ENCODE peak calls at places on chromosomes 16 and 17, in five cellular contexts. One of them, this sample, is unnamed.

GRCh38 chr17:81961087-81961514 is at the start of gene NOTUM:
- DNase-seq in prostate gland: no peak
- DNase-seq in uterus: no peak
- DNase-seq in fibroblast of the aortic adventitia: peak
- DNase-seq in PC-3: peak
- DNase-seq in this sample: no peak

GRCh38 chr16:73365010-73365409 is 317.1 kb upstream of the ZFHX3 start:
- DNase-seq in fibroblast of the aortic adventitia: peak
- DNase-seq in prostate gland: no peak
- DNase-seq in uterus: no peak
- DNase-seq in PC-3: no peak
- DNase-seq in this sample: no peak

GRCh38 chr16:2458887-2459646 is 842 bp upstream of the TEDC2 start:
- DNase-seq in PC-3: peak
- DNase-seq in fibroblast of the aortic adventitia: no peak
- DNase-seq in uterus: no peak
- DNase-seq in prostate gland: no peak
- DNase-seq in this sample: no peak

GRCh38 chr17:43874293-43874692 is 27.3 kb downstream of the CD300LG start:
- DNase-seq in PC-3: no peak
- DNase-seq in prostate gland: no peak
- DNase-seq in fibroblast of the aortic adventitia: no peak
- DNase-seq in uterus: no peak
- DNase-seq in this sample: no peak

GRCh38 chr17:18027280-18027679 is 11.7 kb downstream of the ATPAF2 start:
- DNase-seq in uterus: no peak
- DNase-seq in prostate gland: no peak
- DNase-seq in fibroblast of the aortic adventitia: no peak
- DNase-seq in PC-3: no peak
- DNase-seq in this sample: no peak

GRCh38 chr17:45394913-45395568 is 37.6 kb downstream of the ARHGAP27 start:
- DNase-seq in prostate gland: peak
- DNase-seq in PC-3: peak
- DNase-seq in fibroblast of the aortic adventitia: peak
- DNase-seq in uterus: peak
- DNase-seq in this sample: no peak

GRCh38 chr16:49530396-49530795 is 156.8 kb downstream of the C16orf78 start:
- DNase-seq in PC-3: no peak
- DNase-seq in uterus: no peak
- DNase-seq in fibroblast of the aortic adventitia: no peak
- DNase-seq in prostate gland: no peak
- DNase-seq in this sample: no peak

GRCh38 chr17:1713878-1714487 is 3.8 kb upstream of the TLCD2 start:
- DNase-seq in fibroblast of the aortic adventitia: peak
- DNase-seq in PC-3: peak
- DNase-seq in prostate gland: peak
- DNase-seq in uterus: peak
- DNase-seq in this sample: no peak

GRCh38 chr17:39863918-39864746 is at the start of gene IKZF3:
- DNase-seq in fibroblast of the aortic adventitia: no peak
- DNase-seq in PC-3: peak
- DNase-seq in prostate gland: peak
- DNase-seq in uterus: peak
- DNase-seq in this sample: peak

GRCh38 chr17:77708936-77709335 is 249.6 kb upstream of the TNRC6C start:
- DNase-seq in prostate gland: no peak
- DNase-seq in fibroblast of the aortic adventitia: no peak
- DNase-seq in PC-3: no peak
- DNase-seq in uterus: no peak
- DNase-seq in this sample: no peak

GRCh38 chr17:9872852-9873251 is 32.2 kb downstream of the RCVRN start:
- DNase-seq in PC-3: no peak
- DNase-seq in prostate gland: no peak
- DNase-seq in uterus: no peak
- DNase-seq in fibroblast of the aortic adventitia: no peak
- DNase-seq in this sample: no peak

GRCh38 chr17:21124096-21124495 is 2.7 kb upstream of the DHRS7B start:
- DNase-seq in PC-3: peak
- DNase-seq in prostate gland: no peak
- DNase-seq in fibroblast of the aortic adventitia: no peak
- DNase-seq in uterus: no peak
- DNase-seq in this sample: no peak

GRCh38 chr16:67206838-67207115 is 7.8 kb downstream of the ELMO3 start:
- DNase-seq in fibroblast of the aortic adventitia: no peak
- DNase-seq in uterus: no peak
- DNase-seq in PC-3: peak
- DNase-seq in prostate gland: no peak
- DNase-seq in this sample: no peak

GRCh38 chr17:51056813-51057510 is 63.7 kb downstream of the SPAG9 start:
- DNase-seq in uterus: peak
- DNase-seq in fibroblast of the aortic adventitia: peak
- DNase-seq in prostate gland: peak
- DNase-seq in PC-3: peak
- DNase-seq in this sample: no peak

GRCh38 chr17:51638909-51639308 is 378.6 kb downstream of the UTP18 start:
- DNase-seq in fibroblast of the aortic adventitia: no peak
- DNase-seq in prostate gland: no peak
- DNase-seq in uterus: no peak
- DNase-seq in PC-3: no peak
- DNase-seq in this sample: no peak

GRCh38 chr16:3138342-3138741 is 3.5 kb downstream of the ZNF213 start:
- DNase-seq in PC-3: no peak
- DNase-seq in prostate gland: no peak
- DNase-seq in fibroblast of the aortic adventitia: no peak
- DNase-seq in uterus: no peak
- DNase-seq in this sample: no peak

GRCh38 chr17:40621558-40621957 is 26.1 kb downstream of the SMARCE1 start:
- DNase-seq in prostate gland: no peak
- DNase-seq in uterus: no peak
- DNase-seq in fibroblast of the aortic adventitia: peak
- DNase-seq in PC-3: no peak
- DNase-seq in this sample: no peak

GRCh38 chr16:31460582-31461002 is 1.3 kb downstream of the ARMC5 start:
- DNase-seq in PC-3: peak
- DNase-seq in prostate gland: no peak
- DNase-seq in fibroblast of the aortic adventitia: peak
- DNase-seq in uterus: no peak
- DNase-seq in this sample: no peak

GRCh38 chr16:19436540-19436939 is 18.9 kb downstream of the TMC5 start:
- DNase-seq in uterus: no peak
- DNase-seq in prostate gland: no peak
- DNase-seq in fibroblast of the aortic adventitia: no peak
- DNase-seq in PC-3: no peak
- DNase-seq in this sample: no peak

GRCh38 chr16:29811896-29812665 is at the start of gene PRRT2:
- DNase-seq in fibroblast of the aortic adventitia: peak
- DNase-seq in uterus: peak
- DNase-seq in prostate gland: peak
- DNase-seq in PC-3: peak
- DNase-seq in this sample: peak

GRCh38 chr17:16288860-16289571 is 64.3 kb downstream of the CENPV start:
- DNase-seq in PC-3: peak
- DNase-seq in uterus: no peak
- DNase-seq in prostate gland: no peak
- DNase-seq in fibroblast of the aortic adventitia: peak
- DNase-seq in this sample: no peak

GRCh38 chr17:37406635-37407455 is at the start of the genes ACACA and TADA2A:
- DNase-seq in PC-3: peak
- DNase-seq in prostate gland: peak
- DNase-seq in fibroblast of the aortic adventitia: peak
- DNase-seq in uterus: peak
- DNase-seq in this sample: peak

DNA sequence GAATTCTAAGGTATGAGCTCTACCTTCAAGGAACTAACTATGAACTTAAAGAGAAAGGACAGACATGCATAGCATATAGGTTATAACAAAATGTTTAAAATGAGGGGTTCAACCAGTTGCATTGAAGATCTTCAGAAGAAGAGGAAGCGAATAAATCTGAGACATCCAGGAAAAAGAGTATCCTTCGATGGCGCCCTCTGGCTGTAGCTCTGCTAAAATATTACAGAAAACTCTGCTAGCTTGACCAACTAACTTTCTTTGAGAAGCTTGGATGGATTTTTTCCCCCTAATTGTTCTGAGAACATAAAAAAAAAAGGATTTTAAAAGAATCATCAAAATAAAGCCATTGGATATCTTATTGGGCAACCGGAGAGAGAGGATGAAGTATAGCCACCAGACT is 659.9 kb upstream of the SOX9 start:
- DNase-seq in prostate gland: no peak
- DNase-seq in uterus: no peak
- DNase-seq in PC-3: peak
- DNase-seq in fibroblast of the aortic adventitia: peak
- DNase-seq in this sample: no peak
- TF ChIP-seq CTCF in prostate gland: peak
- TF ChIP-seq CTCF in uterus: no peak
- TF ChIP-seq CTCF in PC-3: peak
- TF ChIP-seq CTCF in fibroblast of the aortic adventitia: peak
- TF ChIP-seq CTCF in this sample: no peak

GRCh38 chr16:11432856-11433395 is 87.7 kb downstream of the RMI2 start:
- DNase-seq in uterus: no peak
- DNase-seq in prostate gland: no peak
- DNase-seq in fibroblast of the aortic adventitia: no peak
- DNase-seq in PC-3: no peak
- DNase-seq in this sample: no peak
- TF ChIP-seq CTCF in uterus: no peak
- TF ChIP-seq CTCF in prostate gland: no peak
- TF ChIP-seq CTCF in fibroblast of the aortic adventitia: no peak
- TF ChIP-seq CTCF in PC-3: no peak
- TF ChIP-seq CTCF in this sample: no peak

GRCh38 chr16:55832425-55832787 is 490 bp downstream of the CES1 start:
- DNase-seq in uterus: no peak
- DNase-seq in PC-3: no peak
- DNase-seq in prostate gland: no peak
- DNase-seq in fibroblast of the aortic adventitia: no peak
- DNase-seq in this sample: no peak

GRCh38 chr16:55832788-55833583 is at the start of gene CES1:
- DNase-seq in fibroblast of the aortic adventitia: no peak
- DNase-seq in prostate gland: no peak
- DNase-seq in PC-3: no peak
- DNase-seq in uterus: peak
- DNase-seq in this sample: no peak

GRCh38 chr16:55836158-55836611 is 3.3 kb upstream of the CES1 start:
- DNase-seq in prostate gland: no peak
- DNase-seq in PC-3: no peak
- DNase-seq in uterus: no peak
- DNase-seq in fibroblast of the aortic adventitia: peak
- DNase-seq in this sample: no peak

GRCh38 chr16:55835578-55835977 is 2.7 kb upstream of the CES1 start:
- DNase-seq in PC-3: no peak
- DNase-seq in prostate gland: peak
- DNase-seq in uterus: no peak
- DNase-seq in fibroblast of the aortic adventitia: peak
- DNase-seq in this sample: no peak

GRCh38 chr16:55834044-55834443 is 1.1 kb upstream of the CES1 start:
- DNase-seq in PC-3: no peak
- DNase-seq in fibroblast of the aortic adventitia: no peak
- DNase-seq in prostate gland: no peak
- DNase-seq in uterus: no peak
- DNase-seq in this sample: no peak
- TF ChIP-seq CTCF in PC-3: no peak
- TF ChIP-seq CTCF in fibroblast of the aortic adventitia: no peak
- TF ChIP-seq CTCF in prostate gland: no peak
- TF ChIP-seq CTCF in uterus: no peak
- TF ChIP-seq CTCF in this sample: no peak

DNA sequence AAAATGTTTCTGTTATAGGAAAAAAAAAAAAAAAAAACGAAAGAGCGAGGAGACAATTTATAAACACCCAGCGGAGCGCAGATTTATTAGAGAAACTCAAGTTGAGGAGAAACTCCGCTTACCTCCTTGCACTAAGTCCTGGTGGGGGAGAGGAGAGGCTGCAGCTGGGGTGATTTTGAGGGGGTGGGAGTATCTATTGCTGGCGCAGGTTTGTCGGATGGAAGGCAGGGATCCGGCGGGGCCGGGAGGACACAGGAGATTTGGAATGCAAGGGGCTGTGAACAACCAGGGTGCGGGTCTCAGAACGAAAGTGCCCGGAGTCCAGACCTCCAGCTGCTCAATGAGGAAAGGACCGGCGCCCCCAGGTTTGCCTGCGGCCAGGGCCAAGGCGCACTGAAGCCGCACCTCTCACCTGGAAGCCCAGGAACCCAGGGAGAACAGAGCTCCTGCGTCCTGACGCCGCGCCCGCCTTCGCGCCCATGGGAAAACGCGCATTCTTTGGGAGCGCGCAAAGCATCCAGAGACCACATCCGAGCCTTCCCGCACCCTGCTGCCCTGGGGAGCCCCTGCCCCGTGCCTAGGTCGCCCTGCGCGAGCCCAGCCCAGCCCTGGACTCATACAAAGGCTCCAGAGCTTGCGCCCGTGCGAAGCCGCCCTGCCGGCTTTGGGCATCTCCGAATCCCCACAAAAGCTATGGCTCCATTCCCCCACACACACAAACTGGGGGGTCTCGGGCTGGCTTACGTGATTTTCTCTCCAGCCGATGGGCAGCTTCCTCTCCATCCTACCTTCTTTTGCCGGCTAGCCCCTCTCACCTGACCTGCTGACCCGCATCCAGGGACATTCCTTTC is 2.6 kb upstream of the HOXB8 start:
- DNase-seq in fibroblast of the aortic adventitia: no peak
- DNase-seq in prostate gland: no peak
- DNase-seq in uterus: no peak
- DNase-seq in PC-3: no peak
- DNase-seq in this sample: no peak
- TF ChIP-seq CTCF in fibroblast of the aortic adventitia: no peak
- TF ChIP-seq CTCF in prostate gland: no peak
- TF ChIP-seq CTCF in uterus: no peak
- TF ChIP-seq CTCF in PC-3: no peak
- TF ChIP-seq CTCF in this sample: no peak

GRCh38 chr17:65013613-65014391 is 42.7 kb downstream of the GNA13 start:
- DNase-seq in uterus: no peak
- DNase-seq in prostate gland: no peak
- DNase-seq in PC-3: peak
- DNase-seq in fibroblast of the aortic adventitia: peak
- DNase-seq in this sample: peak
- TF ChIP-seq CTCF in uterus: no peak
- TF ChIP-seq CTCF in prostate gland: no peak
- TF ChIP-seq CTCF in PC-3: no peak
- TF ChIP-seq CTCF in fibroblast of the aortic adventitia: no peak
- TF ChIP-seq CTCF in this sample: no peak

This sample was measured in natural killer cell.